ENCODE peak calls at places on chromosomes 3 and 15, in eight cellular contexts. L, Q, V, D, H, R, Y and M are unnamed samples.

GRCh38 chr15:74196175-74196574 is 6.4 kb downstream of the STRA6 start:
- DNase-seq in V (peak), Q (peak), H (no peak), L (no peak), D (peak), Y (no peak), R (no peak), M (peak)

GRCh38 chr15:34047893-34048775 is 9.1 kb upstream of the AVEN start:
- DNase-seq in V (peak), R (peak), H (no peak), Y (no peak), L (no peak), Q (no peak), D (no peak), M (no peak)

GRCh38 chr15:96242761-96243160 is 87.7 kb upstream of the NR2F2 start:
- DNase-seq in Q (no peak), R (no peak), H (no peak), V (no peak), D (no peak), Y (no peak), L (no peak), M (no peak)

GRCh38 chr15:58924326-58924725 is 9.2 kb downstream of the SLTM start:
- DNase-seq in V (no peak), R (no peak), L (no peak), Y (no peak), D (no peak), Q (no peak), H (no peak), M (no peak)

GRCh38 chr15:40274350-40275274 is 8.3 kb downstream of the ANKRD63 start:
- DNase-seq in V (peak), Q (peak), Y (peak), D (peak), R (peak), L (peak), H (peak), M (peak)

GRCh38 chr3:125990253-125990970 is 21.4 kb downstream of the ROPN1B start:
- DNase-seq in H (peak), Y (peak), V (peak), R (peak), D (peak), Q (peak), L (peak), M (no peak)

GRCh38 chr3:134643150-134643675 is 7.6 kb downstream of the KY start:
- DNase-seq in H (no peak), R (no peak), L (no peak), D (no peak), Q (no peak), Y (no peak), V (no peak), M (no peak)

GRCh38 chr15:31179683-31180082 is 78.2 kb upstream of the TRPM1 start:
- DNase-seq in Y (no peak), D (no peak), R (no peak), L (no peak), Q (no peak), H (no peak), V (no peak), M (no peak)

GRCh38 chr3:156433910-156434309 is 121.0 kb downstream of the SSR3 start:
- DNase-seq in Q (peak), H (no peak), L (no peak), R (no peak), V (peak), Y (no peak), D (no peak), M (no peak)

GRCh38 chr15:60673918-60674558 is 195.1 kb upstream of the ICE2 start:
- DNase-seq in D (no peak), R (no peak), Q (peak), V (peak), H (no peak), Y (no peak), L (peak), M (peak)

GRCh38 chr3:183579967-183580720 is 24.6 kb upstream of the KLHL6 start:
- DNase-seq in Q (peak), L (no peak), H (no peak), V (no peak), Y (no peak), R (no peak), D (no peak), M (no peak)

GRCh38 chr3:33299395-33300081 is 22.3 kb downstream of the FBXL2 start:
- DNase-seq in R (no peak), V (peak), Y (no peak), H (no peak), L (no peak), Q (peak), D (no peak), M (no peak)

GRCh38 chr3:22012471-22012870 is 261.5 kb upstream of the ZNF385D start:
- DNase-seq in R (no peak), Q (peak), H (no peak), Y (no peak), D (no peak), V (no peak), L (no peak), M (no peak)

GRCh38 chr15:32029862-32030781 is at the start of gene CHRNA7:
- DNase-seq in D (peak), L (peak), Q (peak), H (no peak), V (peak), R (peak), Y (no peak), M (peak)

GRCh38 chr3:31880020-31880419 is 101.0 kb downstream of the OSBPL10 start:
- DNase-seq in L (no peak), H (no peak), Q (peak), Y (no peak), V (no peak), D (no peak), R (no peak), M (no peak)

GRCh38 chr3:196323016-196323415 is 5.0 kb upstream of the DYNLT2B start:
- DNase-seq in H (no peak), V (no peak), D (no peak), Y (no peak), R (no peak), L (no peak), Q (no peak), M (no peak)

GRCh38 chr15:68017221-68017620 is 36.9 kb upstream of the PIAS1 start:
- DNase-seq in Q (no peak), Y (no peak), L (no peak), V (no peak), R (no peak), H (no peak), D (no peak), M (no peak)

GRCh38 chr3:48404440-48405342 is 25.2 kb downstream of the PLXNB1 start:
- DNase-seq in L (peak), V (no peak), H (no peak), R (no peak), Q (no peak), D (no peak), Y (no peak), M (no peak)

GRCh38 chr3:123392871-123393620 is 55.8 kb downstream of the ADCY5 start:
- DNase-seq in Q (no peak), Y (no peak), H (no peak), V (no peak), D (no peak), R (no peak), L (no peak), M (no peak)

GRCh38 chr3:125594581-125595011 is 701 bp downstream of the OSBPL11 start:
- DNase-seq in H (no peak), L (peak), Y (no peak), R (no peak), V (no peak), Q (peak), D (no peak), M (peak)

GRCh38 chr3:149401215-149401925 is 23.9 kb upstream of the TM4SF1 start:
- DNase-seq in L (no peak), D (no peak), Y (no peak), Q (peak), H (no peak), R (no peak), V (peak), M (no peak)

GRCh38 chr15:57411945-57412768 is 35.9 kb downstream of the CGNL1 start:
- DNase-seq in L (no peak), R (no peak), V (no peak), Q (no peak), Y (no peak), H (no peak), D (peak), M (no peak)

GRCh38 chr3:64278631-64279030 is 53.4 kb upstream of the PRICKLE2 start:
- DNase-seq in D (no peak), H (no peak), R (no peak), L (no peak), V (no peak), Y (no peak), Q (no peak), M (no peak)

GRCh38 chr3:52110502-52110901 is 43.7 kb downstream of the POC1A start:
- DNase-seq in L (no peak), D (peak), V (no peak), Y (no peak), Q (no peak), H (no peak), R (no peak), M (no peak)

GRCh38 chr3:153927107-153927506 is 194.1 kb upstream of the ARHGEF26 start:
- DNase-seq in Q (peak), Y (no peak), D (no peak), R (no peak), H (peak), L (no peak), V (peak), M (no peak)

GRCh38 chr3:4409415-4409814 is 57.7 kb downstream of the SUMF1 start:
- DNase-seq in H (no peak), R (no peak), Y (no peak), V (no peak), Q (no peak), L (no peak), D (no peak), M (no peak)

GRCh38 chr15:65077981-65078352 is 1.4 kb downstream of the KBTBD13 start:
- DNase-seq in D (peak), R (peak), H (no peak), V (peak), Y (peak), Q (peak), L (peak), M (no peak)

GRCh38 chr3:23726811-23727548 is 78.8 kb upstream of the UBE2E1 start:
- DNase-seq in R (no peak), L (no peak), D (no peak), Y (no peak), Q (no peak), V (no peak), H (peak), M (no peak)

GRCh38 chr3:64530434-64531049 is 157.3 kb downstream of the ADAMTS9 start:
- DNase-seq in V (peak), D (no peak), Y (no peak), H (peak), R (peak), L (no peak), Q (peak), M (peak)

GRCh38 chr15:88902491-88902835 is 7.1 kb upstream of the HAPLN3 start:
- DNase-seq in D (peak), V (no peak), Y (no peak), Q (no peak), H (no peak), R (no peak), L (no peak), M (no peak)

GRCh38 chr3:161038725-161039124 is 66.4 kb downstream of the B3GALNT1 start:
- DNase-seq in Q (no peak), V (peak), D (no peak), H (no peak), L (no peak), R (no peak), Y (no peak), M (no peak)

GRCh38 chr15:25734680-25735355 is 128.3 kb downstream of the ATP10A start:
- DNase-seq in H (no peak), V (peak), R (no peak), Y (no peak), Q (no peak), D (no peak), L (no peak), M (no peak)

GRCh38 chr3:37905987-37906674 is 44.5 kb downstream of the CTDSPL start:
- DNase-seq in D (no peak), R (no peak), H (peak), Y (no peak), V (peak), Q (peak), L (no peak), M (no peak)